ENCODE peak calls at places on chromosomes 16 and 17, in seven cellular contexts. One of them, this sample, is unnamed.

GRCh38 chr16:81237282-81237681 is 1.2 kb upstream of the BCO1 start:
- DNase-seq in GM12891: no peak
- DNase-seq in effector CD4-positive, alpha-beta T cell: no peak
- DNase-seq in SK-N-SH: no peak
- DNase-seq in GM10248: no peak
- DNase-seq in SIG-M5: no peak
- DNase-seq in EL: no peak
- DNase-seq in this sample: no peak

GRCh38 chr17:1643999-1644492 is 1.5 kb downstream of the SCARF1 start:
- DNase-seq in GM12891: no peak
- DNase-seq in effector CD4-positive, alpha-beta T cell: no peak
- DNase-seq in SK-N-SH: no peak
- DNase-seq in GM10248: peak; percentile 41
- DNase-seq in SIG-M5: no peak
- DNase-seq in EL: peak; percentile 41
- DNase-seq in this sample: no peak

GRCh38 chr16:82987767-82988166 is 361.0 kb downstream of the CDH13 start:
- DNase-seq in GM12891: no peak
- DNase-seq in effector CD4-positive, alpha-beta T cell: no peak
- DNase-seq in SK-N-SH: no peak
- DNase-seq in GM10248: no peak
- DNase-seq in SIG-M5: no peak
- DNase-seq in EL: no peak
- DNase-seq in this sample: no peak

GRCh38 chr17:81734405-81735055 is 22.4 kb downstream of the SLC25A10 start:
- DNase-seq in GM12891: no peak
- DNase-seq in effector CD4-positive, alpha-beta T cell: no peak
- DNase-seq in SK-N-SH: no peak
- DNase-seq in GM10248: no peak
- DNase-seq in SIG-M5: no peak
- DNase-seq in EL: no peak
- DNase-seq in this sample: no peak

GRCh38 chr16:8505327-8505991 is 84.9 kb downstream of the TMEM114 start:
- DNase-seq in GM12891: no peak
- DNase-seq in effector CD4-positive, alpha-beta T cell: no peak
- DNase-seq in SK-N-SH: no peak
- DNase-seq in GM10248: no peak
- DNase-seq in SIG-M5: no peak
- DNase-seq in EL: no peak
- DNase-seq in this sample: no peak

GRCh38 chr16:31006086-31006385 is 4.4 kb downstream of the STX1B start:
- DNase-seq in GM12891: no peak
- DNase-seq in effector CD4-positive, alpha-beta T cell: no peak
- DNase-seq in SK-N-SH: peak; percentile 5
- DNase-seq in GM10248: no peak
- DNase-seq in SIG-M5: no peak
- DNase-seq in EL: no peak
- DNase-seq in this sample: no peak

GRCh38 chr17:63657776-63658175 is 35.6 kb downstream of the MAP3K3 start:
- DNase-seq in GM12891: no peak
- DNase-seq in effector CD4-positive, alpha-beta T cell: no peak
- DNase-seq in SK-N-SH: no peak
- DNase-seq in GM10248: no peak
- DNase-seq in SIG-M5: no peak
- DNase-seq in EL: no peak
- DNase-seq in this sample: no peak

GRCh38 chr16:86739808-86740207 is 161.5 kb downstream of the FOXL1 start:
- DNase-seq in GM12891: no peak
- DNase-seq in effector CD4-positive, alpha-beta T cell: no peak
- DNase-seq in SK-N-SH: no peak
- DNase-seq in GM10248: no peak
- DNase-seq in SIG-M5: no peak
- DNase-seq in EL: no peak
- DNase-seq in this sample: no peak

GRCh38 chr17:2703181-2703580 is 8.4 kb downstream of the CLUH start:
- DNase-seq in GM12891: no peak
- DNase-seq in effector CD4-positive, alpha-beta T cell: no peak
- DNase-seq in SK-N-SH: no peak
- DNase-seq in GM10248: no peak
- DNase-seq in SIG-M5: no peak
- DNase-seq in EL: no peak
- DNase-seq in this sample: no peak

This sample was measured in B cell.